ENCODE peak calls at places on chromosomes 3 and 15, in five cellular contexts. Q is CD4-positive, alpha-beta T cell; E is foreskin fibroblast; M is uterus; G is mesothelial cell of epicardium. H is an unnamed sample.

GRCh38 chr3:186067360-186068242 is 41.3 kb downstream of the ETV5 start:
- DNase-seq in Q (no peak), G (no peak), E (no peak), M (no peak), H (no peak)

GRCh38 chr3:130834476-130834875 is 59.4 kb upstream of the ATP2C1 start:
- DNase-seq in Q (no peak), G (no peak), M (no peak), E (peak), H (no peak)

GRCh38 chr3:54232618-54233017 is 110.3 kb downstream of the CACNA2D3 start:
- DNase-seq in E (no peak), Q (no peak), G (no peak), M (no peak), H (no peak)

GRCh38 chr15:79115461-79115860 is 24.9 kb upstream of the RASGRF1 start:
- DNase-seq in M (no peak), Q (no peak), E (no peak), G (no peak), H (no peak)

GRCh38 chr15:56805466-56806146 is 72.3 kb upstream of the ZNF280D start:
- DNase-seq in Q (no peak), E (peak), G (no peak), M (peak), H (no peak)

GRCh38 chr3:105233056-105233455 is 133.7 kb upstream of the ALCAM start:
- DNase-seq in Q (no peak), G (no peak), M (no peak), E (no peak), H (no peak)

GRCh38 chr3:101944308-101944707 is 95.0 kb downstream of the NFKBIZ start:
- DNase-seq in Q (no peak), E (no peak), G (no peak), M (no peak), H (no peak)

GRCh38 chr15:30870681-30871080 is 33.0 kb upstream of the FAN1 start:
- DNase-seq in Q (no peak), M (no peak), E (no peak), G (no peak), H (no peak)

GRCh38 chr15:88625943-88626741 is 5.0 kb downstream of the AEN start:
- DNase-seq in Q (no peak), E (no peak), M (no peak), G (no peak), H (no peak)

GRCh38 chr3:136280961-136281360 is 30.8 kb downstream of the PCCB start:
- DNase-seq in G (no peak), Q (no peak), E (no peak), M (no peak), H (no peak)

GRCh38 chr3:181940703-181941102 is 229.0 kb downstream of the SOX2 start:
- DNase-seq in Q (no peak), E (no peak), G (no peak), M (no peak), H (no peak)

GRCh38 chr3:194265505-194265892 is 85.6 kb downstream of the CPN2 start:
- DNase-seq in M (peak), E (peak), Q (no peak), G (peak), H (no peak)

GRCh38 chr15:33218071-33218491 is 23.6 kb upstream of the FMN1 start:
- DNase-seq in Q (no peak), G (no peak), M (no peak), E (no peak), H (no peak)

GRCh38 chr15:62649793-62650420 is 392.6 kb upstream of the TPM1 start:
- DNase-seq in M (no peak), G (no peak), E (peak), Q (no peak), H (no peak)

GRCh38 chr15:97235285-97235985 is 725.1 kb upstream of the ARRDC4 start:
- DNase-seq in Q (peak), G (peak), E (peak), M (peak), H (peak)

GRCh38 chr3:119690043-119690656 is 12.7 kb upstream of the CFAP91 start:
- DNase-seq in G (no peak), M (no peak), Q (no peak), E (no peak), H (no peak)

GRCh38 chr3:115885621-115886020 is 262.3 kb downstream of the GAP43 start:
- DNase-seq in M (no peak), Q (no peak), G (no peak), E (no peak), H (no peak)

GRCh38 chr3:14352002-14352627 is 50.3 kb upstream of the SLC6A6 start:
- DNase-seq in E (no peak), M (no peak), Q (no peak), G (no peak), H (no peak)

GRCh38 chr3:185688808-185689207 is 102.7 kb downstream of the SENP2 start:
- DNase-seq in M (no peak), Q (no peak), E (peak), G (no peak), H (no peak)

GRCh38 chr3:136731274-136731884 is 20.8 kb downstream of the STAG1 start:
- DNase-seq in E (no peak), Q (no peak), M (no peak), G (no peak), H (no peak)

GRCh38 chr3:168659015-168659414 is 563.3 kb upstream of the GOLIM4 start:
- DNase-seq in E (no peak), G (no peak), M (no peak), Q (no peak), H (no peak)

GRCh38 chr3:196287066-196287404 is 491 bp downstream of the PCYT1A start:
- DNase-seq in M (peak), E (no peak), G (peak), Q (no peak), H (no peak)

GRCh38 chr15:41474436-41474835 is 19.2 kb upstream of the ITPKA start:
- DNase-seq in E (no peak), Q (no peak), M (no peak), G (no peak), H (no peak)

GRCh38 chr15:100259266-100259665 is 82.5 kb downstream of the ADAMTS17 start:
- DNase-seq in E (no peak), G (no peak), M (no peak), Q (no peak), H (no peak)

GRCh38 chr15:79452244-79453051 is 20.3 kb downstream of the MINAR1 start:
- DNase-seq in G (no peak), M (no peak), E (no peak), Q (no peak), H (no peak)

GRCh38 chr3:127678611-127679533 is 6.1 kb downstream of the ABTB1 start:
- DNase-seq in Q (no peak), M (peak), G (no peak), E (no peak), H (peak)

GRCh38 chr15:25136119-25136518 is 181.3 kb downstream of the SNRPN start:
- DNase-seq in M (no peak), E (no peak), Q (no peak), G (no peak), H (no peak)

GRCh38 chr15:25137013-25137412 is 182.2 kb downstream of the SNRPN start:
- DNase-seq in M (no peak), E (no peak), Q (no peak), G (no peak), H (no peak)

GRCh38 chr15:25133804-25134203 is 179.0 kb downstream of the SNRPN start:
- DNase-seq in G (no peak), E (no peak), Q (no peak), M (no peak), H (no peak)

GRCh38 chr15:25134546-25134945 is 179.8 kb downstream of the SNRPN start:
- DNase-seq in Q (no peak), G (no peak), M (no peak), E (no peak), H (no peak)
- TF ChIP-seq CTCF in Q (no peak), G (peak), M (no peak), E (no peak), H (no peak)

GRCh38 chr3:51974277-51974962 is 444 bp upstream of the ABHD14A start:
- DNase-seq in G (no peak), Q (no peak), M (peak), E (no peak), H (no peak)
- TF ChIP-seq CTCF in G (no peak), Q (peak), M (peak), E (no peak), H (peak)

DNA sequence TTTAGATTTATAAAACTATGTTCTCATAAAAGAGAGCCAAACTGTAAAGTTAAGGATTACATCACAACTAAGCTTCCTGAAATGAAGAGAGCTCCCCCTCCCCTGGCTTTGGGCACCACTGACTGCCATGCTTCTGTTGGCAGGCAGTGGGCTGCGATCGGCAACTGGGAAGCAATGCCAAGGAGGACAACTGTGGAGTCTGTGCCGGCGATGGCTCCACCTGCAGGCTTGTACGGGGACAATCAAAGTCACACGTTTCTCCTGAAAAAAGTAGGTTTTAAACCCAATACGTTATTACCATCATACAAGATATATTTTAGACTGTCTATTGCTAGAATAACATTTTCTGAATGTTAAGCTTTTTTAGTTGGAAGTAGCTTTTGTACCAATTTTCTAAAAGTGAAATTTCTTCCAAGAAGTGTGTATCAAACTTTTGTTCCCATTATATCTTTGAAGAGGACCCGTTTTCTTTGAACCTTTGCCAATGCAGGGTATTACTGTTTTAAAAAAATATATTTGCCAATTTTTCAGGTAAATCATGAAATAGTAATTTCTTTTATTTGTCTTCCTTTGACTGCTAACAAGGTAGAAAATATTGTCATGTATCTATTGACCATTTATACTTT is 184.1 kb downstream of the ADAMTSL3 start:
- DNase-seq in M (no peak), Q (no peak), G (no peak), E (no peak), H (no peak)
- TF ChIP-seq CTCF in M (no peak), Q (no peak), G (peak), E (peak), H (no peak)

DNA sequence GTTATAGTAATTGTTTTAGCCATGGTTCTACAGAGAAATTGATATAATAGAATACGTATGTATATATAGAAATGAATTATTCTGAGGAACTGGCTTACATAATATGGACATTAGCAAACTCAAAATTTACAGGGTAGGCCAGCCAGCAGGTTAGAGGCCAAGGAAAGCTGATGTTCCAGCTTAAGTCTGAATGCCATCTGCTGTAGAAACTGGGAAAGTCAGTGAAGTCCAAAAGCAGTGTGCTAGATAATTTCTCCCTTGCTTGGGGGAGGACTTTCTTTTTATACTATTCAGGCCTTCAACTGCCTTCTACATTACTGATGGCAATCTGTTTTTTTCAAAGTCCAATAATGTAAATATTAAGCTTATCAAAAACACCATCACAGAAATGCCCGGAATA is 1174.7 kb downstream of the ZPLD1 start:
- DNase-seq in G (no peak), E (no peak), M (no peak), Q (no peak), H (no peak)
- TF ChIP-seq CTCF in G (no peak), E (no peak), M (no peak), Q (no peak), H (no peak)

H was measured in natural killer cell.